ENCODE peak calls at places on chromosomes 13 and 19, in eight cellular contexts. Y is A549, G is stomach, R is body of pancreas, J is thyroid gland, B is breast epithelium, T is right lobe of liver, O is spleen. P is an unnamed sample.

GRCh38 chr19:49985926-49986325 is 25.0 kb upstream of the SIGLEC11 start:
- DNase-seq in O (no peak), R (no peak), B (no peak), Y (no peak), G (no peak), J (no peak), T (no peak), P (no peak)

GRCh38 chr13:75745387-75745786 is 109.3 kb downstream of the LMO7 start:
- DNase-seq in B (no peak), O (no peak), Y (no peak), G (no peak), J (no peak), T (no peak), R (no peak), P (no peak)

GRCh38 chr19:34254552-34255432 is at the start of gene GARRE1:
- DNase-seq in O (peak; percentile 86), Y (peak; percentile 96), J (peak; percentile 89), G (peak; percentile 91), T (peak; percentile 62), B (no peak), R (peak; percentile 87), P (no peak)

GRCh38 chr19:55383789-55384575 is at the start of gene TMEM238:
- DNase-seq in T (peak; percentile 81), R (peak; percentile 77), J (peak; percentile 77), B (peak; percentile 38), G (peak; percentile 82), O (peak; percentile 91), Y (peak; percentile 72), P (peak; percentile 90)

GRCh38 chr19:50387176-50387867 is 3.2 kb downstream of the POLD1 start:
- DNase-seq in Y (no peak), J (no peak), B (no peak), O (no peak), T (no peak), G (no peak), R (no peak), P (no peak)

GRCh38 chr13:51539887-51540286 is 44.4 kb upstream of the WDFY2 start:
- DNase-seq in B (no peak), T (no peak), G (no peak), J (no peak), R (no peak), Y (no peak), O (no peak), P (no peak)

GRCh38 chr13:100395698-100396373 is 192.8 kb downstream of the GGACT start:
- DNase-seq in R (no peak), O (no peak), J (no peak), B (no peak), G (no peak), T (no peak), Y (no peak), P (no peak)

GRCh38 chr13:37289212-37289935 is 183.9 kb upstream of the CSNK1A1L start:
- DNase-seq in Y (no peak), G (peak; percentile 56), B (no peak), T (no peak), O (no peak), J (no peak), R (no peak), P (no peak)

GRCh38 chr19:18438331-18439024 is 545 bp upstream of the ISYNA1 start:
- DNase-seq in G (no peak), T (no peak), Y (no peak), J (no peak), O (peak; percentile 84), R (peak; percentile 76), B (peak; percentile 50), P (no peak)

GRCh38 chr19:6472713-6473112 is 8.6 kb downstream of the CRB3 start:
- DNase-seq in G (no peak), J (no peak), Y (no peak), T (no peak), R (peak; percentile 66), B (no peak), O (no peak), P (no peak)

GRCh38 chr13:26503826-26504594 is 53.5 kb upstream of the WASF3 start:
- DNase-seq in B (no peak), O (no peak), T (no peak), Y (no peak), R (no peak), J (no peak), G (no peak), P (peak; percentile 56)

GRCh38 chr19:40691421-40692211 is 1.2 kb upstream of the NUMBL start:
- DNase-seq in R (no peak), J (peak; percentile 27), O (peak; percentile 81), G (no peak), T (no peak), B (no peak), Y (peak; percentile 53), P (no peak)

GRCh38 chr13:107192289-107192688 is 624.4 kb upstream of the ARGLU1 start:
- DNase-seq in B (no peak), J (no peak), R (no peak), O (no peak), G (peak; percentile 37), Y (no peak), T (no peak), P (no peak)

GRCh38 chr13:45511310-45512147 is 46.8 kb downstream of the COG3 start:
- DNase-seq in B (no peak), R (peak; percentile 29), G (no peak), T (no peak), J (peak; percentile 9), O (no peak), Y (peak; percentile 30), P (no peak)

GRCh38 chr19:40948580-40949299 is 42.3 kb upstream of the CYP2B6 start:
- DNase-seq in R (no peak), G (no peak), B (no peak), T (peak; percentile 53), O (no peak), J (no peak), Y (no peak), P (peak; percentile 68)

GRCh38 chr19:17327654-17328516 is 6.8 kb downstream of the ANO8 start:
- DNase-seq in T (no peak), R (peak; percentile 66), J (peak; percentile 96), Y (no peak), G (peak; percentile 65), B (peak; percentile 94), O (peak; percentile 89), P (peak; percentile 64)
- TF ChIP-seq CTCF in T (peak; percentile 7), R (no peak), J (peak; percentile 68), Y (no peak), G (no peak), B (peak; percentile 67), O (no peak), P (no peak)

DNA sequence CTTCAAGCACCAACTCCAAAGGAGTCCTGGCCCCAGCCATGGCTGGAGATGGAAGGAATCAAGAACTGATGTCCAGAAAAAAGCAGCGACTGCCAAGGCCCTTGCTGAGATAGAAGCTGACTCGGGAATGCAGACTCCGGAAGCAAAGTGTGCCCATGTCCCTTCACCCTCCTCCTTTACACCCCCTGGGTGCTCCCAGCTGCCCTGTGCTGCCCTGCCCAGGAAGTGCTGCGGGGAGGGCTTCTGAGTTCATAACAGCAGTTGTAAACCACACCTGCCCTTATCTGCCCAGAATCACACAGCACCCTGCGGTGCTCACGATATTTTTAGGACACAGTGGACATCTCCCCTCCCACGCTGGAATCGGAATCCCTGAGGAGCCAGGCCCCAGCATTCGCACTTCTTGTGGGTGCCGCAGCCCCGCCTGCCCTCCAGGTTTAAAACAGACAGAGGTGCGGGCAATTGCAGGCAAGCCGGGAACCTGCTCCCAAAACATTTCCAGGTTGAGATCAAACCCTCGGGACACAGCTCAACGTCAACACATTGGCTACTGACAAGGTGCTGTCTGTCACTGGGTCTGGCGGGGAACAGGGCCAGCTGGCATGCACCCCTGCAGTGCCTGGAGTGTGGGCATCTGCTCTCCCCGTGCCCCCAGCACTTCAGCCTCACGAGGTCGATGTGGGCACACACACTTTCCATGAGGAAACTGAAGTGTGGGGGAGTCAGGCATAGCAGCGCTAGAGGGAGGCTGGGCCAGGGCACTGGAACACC is 36.9 kb downstream of the RAB20 start:
- DNase-seq in B (peak; percentile 59), T (peak; percentile 95), O (no peak), G (peak; percentile 62), R (peak; percentile 67), J (peak; percentile 64), Y (no peak), P (no peak)
- TF ChIP-seq POLR2A in B (no peak), T (peak; percentile 47), O (no peak), G (no peak), R (peak; percentile 20), J (no peak), Y (no peak), P (no peak)

GRCh38 chr19:39199025-39199424 is 2.3 kb downstream of the NCCRP1 start:
- DNase-seq in R (peak; percentile 95), T (no peak), G (peak; percentile 34), Y (no peak), J (peak; percentile 87), B (no peak), O (no peak), P (no peak)

GRCh38 chr19:39195755-39196154 is 1.0 kb upstream of the NCCRP1 start:
- DNase-seq in O (no peak), G (peak; percentile 37), T (no peak), B (no peak), J (no peak), R (peak; percentile 63), Y (no peak), P (no peak)

GRCh38 chr19:39196860-39197562 is at the start of gene NCCRP1:
- DNase-seq in J (no peak), Y (no peak), B (no peak), R (peak; percentile 47), T (no peak), O (no peak), G (no peak), P (no peak)

GRCh38 chr19:39196320-39196719 is 444 bp upstream of the NCCRP1 start:
- DNase-seq in G (no peak), T (no peak), Y (no peak), B (no peak), O (no peak), J (no peak), R (no peak), P (no peak)

DNA sequence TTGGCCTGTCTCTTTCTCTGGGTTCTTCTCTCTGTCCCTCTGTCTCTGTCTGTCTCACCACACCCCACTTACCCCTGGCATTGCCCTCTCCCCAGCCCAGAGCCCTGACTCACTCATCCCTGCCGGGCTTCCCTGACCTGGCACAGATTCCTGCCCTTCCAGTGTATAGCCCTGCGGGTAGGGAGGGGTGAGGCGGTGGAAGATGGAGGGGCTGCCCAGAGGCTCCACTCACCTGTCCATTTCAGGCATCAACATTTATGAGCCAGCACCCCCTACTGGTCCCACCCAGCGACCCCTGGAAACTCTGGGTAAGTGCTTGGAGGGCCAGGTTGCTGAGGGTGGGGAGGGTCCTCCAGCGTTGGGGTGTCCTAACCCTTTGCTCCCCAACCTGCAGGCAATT is 1.0 kb downstream of the NCCRP1 start:
- DNase-seq in J (no peak), T (no peak), Y (no peak), R (peak; percentile 73), B (no peak), O (no peak), G (no peak), P (no peak)
- TF ChIP-seq CTCF in J (no peak), T (no peak), Y (peak; percentile 33), R (peak; percentile 6), B (no peak), O (no peak), G (no peak), P (no peak)

DNA sequence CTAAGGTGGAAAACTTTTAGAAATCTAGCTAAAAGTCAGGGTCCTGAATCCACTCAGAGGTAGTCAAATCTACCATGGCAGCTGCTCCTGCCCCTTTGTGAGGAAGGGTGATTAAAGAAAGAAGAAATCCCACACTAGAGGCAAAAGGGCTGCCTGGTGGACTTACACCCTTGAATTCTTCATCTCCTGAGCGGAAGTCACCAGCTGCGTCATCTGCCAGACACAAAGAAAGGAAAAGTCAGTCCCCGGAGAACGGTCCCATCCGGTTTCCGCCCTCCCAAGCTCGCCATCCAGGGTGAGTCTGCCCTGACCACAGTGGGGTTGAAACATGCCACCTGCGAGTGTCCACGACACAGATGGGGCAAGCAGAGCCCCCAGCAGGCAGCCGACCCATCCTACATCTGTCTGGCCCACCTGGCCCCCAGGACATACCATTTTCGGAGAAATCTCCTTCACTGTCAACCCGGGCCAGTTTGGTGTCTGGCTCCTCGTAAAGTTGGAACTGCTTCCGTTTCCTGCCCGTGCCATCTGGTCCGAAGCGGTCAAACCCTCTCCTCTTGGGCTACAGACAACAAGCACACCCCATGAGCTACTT is 7.7 kb downstream of the AKAP8 start:
- DNase-seq in T (no peak), J (no peak), G (no peak), Y (no peak), R (no peak), B (no peak), O (peak; percentile 62), P (no peak)
- TF ChIP-seq POLR2A in T (no peak), J (no peak), G (no peak), Y (no peak), R (no peak), B (no peak), O (no peak), P (no peak)

P was measured in lower leg skin.